ENCODE peak calls at places on chromosomes 5 and 9, in seven cellular contexts. A is IMR-90, Z is H1, K is H9, S is neuronal stem cell, O is mesenchymal stem cell, L is trophoblast cell. W is an unnamed sample.

GRCh38 chr5:75434107-75434506 is 77.3 kb downstream of the CERT1 start:
- DNase-seq in A (peak), Z (no peak), K (no peak), S (no peak), O (no peak), L (no peak), W (no peak)

GRCh38 chr5:122312670-122312988 is 592 bp downstream of the SNCAIP start:
- DNase-seq in A (peak), Z (no peak), K (peak), S (peak), O (peak), L (no peak), W (peak)

GRCh38 chr9:17462869-17463464 is 115.9 kb upstream of the SH3GL2 start:
- DNase-seq in A (peak), Z (no peak), K (no peak), S (peak), O (peak), L (peak), W (peak)

GRCh38 chr5:137296213-137296702 is 202.9 kb downstream of the SPOCK1 start:
- DNase-seq in A (peak), Z (peak), K (no peak), S (peak), O (no peak), L (no peak), W (no peak)

GRCh38 chr5:16557477-16557876 is 59.3 kb downstream of the RETREG1 start:
- DNase-seq in A (no peak), Z (no peak), K (no peak), S (no peak), O (no peak), L (no peak), W (no peak)

GRCh38 chr9:88777498-88778312 is 213.6 kb upstream of the S1PR3 start:
- DNase-seq in A (peak), Z (peak), K (no peak), S (no peak), O (peak), L (no peak), W (no peak)

GRCh38 chr5:72511371-72512178 is 4.4 kb upstream of the ZNF366 start:
- DNase-seq in A (peak), Z (no peak), K (no peak), S (no peak), O (peak), L (no peak), W (no peak)

GRCh38 chr5:128426090-128426534 is 111.9 kb downstream of the FBN2 start:
- DNase-seq in A (no peak), Z (no peak), K (no peak), S (no peak), O (no peak), L (no peak), W (no peak)

GRCh38 chr5:761206-761771 is 23.2 kb downstream of the ZDHHC11B start:
- DNase-seq in A (no peak), Z (no peak), K (no peak), S (no peak), O (no peak), L (no peak), W (no peak)

GRCh38 chr9:22035591-22036011 is 26.5 kb upstream of the CDKN2B start:
- DNase-seq in A (no peak), Z (no peak), K (no peak), S (no peak), O (no peak), L (no peak), W (no peak)

GRCh38 chr5:119059740-119060255 is 11.1 kb upstream of the DMXL1 start:
- DNase-seq in A (no peak), Z (peak), K (no peak), S (no peak), O (no peak), L (no peak), W (peak)

GRCh38 chr5:77066823-77067442 is 20.2 kb downstream of the ZBED3 start:
- DNase-seq in A (peak), Z (no peak), K (no peak), S (no peak), O (peak), L (no peak), W (no peak)

GRCh38 chr5:131460867-131461572 is 174.0 kb downstream of the RAPGEF6 start:
- DNase-seq in A (peak), Z (no peak), K (no peak), S (no peak), O (peak), L (no peak), W (no peak)

GRCh38 chr9:20984471-20984870 is 47.0 kb downstream of the HACD4 start:
- DNase-seq in A (peak), Z (no peak), K (no peak), S (no peak), O (no peak), L (no peak), W (no peak)

GRCh38 chr9:96564217-96564616 is 55.4 kb downstream of the CDC14B start:
- DNase-seq in A (no peak), Z (no peak), K (no peak), S (no peak), O (no peak), L (no peak), W (no peak)

GRCh38 chr9:134145262-134145661 is 9.4 kb downstream of the WDR5 start:
- DNase-seq in A (no peak), Z (no peak), K (no peak), S (no peak), O (no peak), L (no peak), W (no peak)

GRCh38 chr5:131635755-131636479 is 888 bp upstream of the RAPGEF6 start:
- DNase-seq in A (no peak), Z (no peak), K (no peak), S (no peak), O (no peak), L (no peak), W (no peak)

GRCh38 chr9:3954950-3955670 is 344.8 kb downstream of the GLIS3 start:
- DNase-seq in A (peak), Z (no peak), K (no peak), S (no peak), O (peak), L (no peak), W (peak)

GRCh38 chr5:180639287-180639686 is 10.1 kb downstream of the FLT4 start:
- DNase-seq in A (no peak), Z (no peak), K (no peak), S (no peak), O (no peak), L (no peak), W (no peak)

GRCh38 chr5:9766581-9766980 is 136.4 kb upstream of the TAS2R1 start:
- DNase-seq in A (peak), Z (no peak), K (no peak), S (no peak), O (no peak), L (peak), W (no peak)

GRCh38 chr5:13188393-13188792 is 756.1 kb downstream of the DNAH5 start:
- DNase-seq in A (no peak), Z (no peak), K (no peak), S (no peak), O (no peak), L (no peak), W (no peak)

GRCh38 chr5:151770383-151771258 is 1.1 kb upstream of the G3BP1 start:
- DNase-seq in A (peak), Z (peak), K (peak), S (peak), O (peak), L (no peak), W (peak)

GRCh38 chr5:92514901-92515300 is 1066.1 kb downstream of the NR2F1-AS1 start:
- DNase-seq in A (no peak), Z (no peak), K (no peak), S (no peak), O (no peak), L (no peak), W (no peak)

GRCh38 chr5:128770907-128771306 is 194.4 kb upstream of the SLC27A6 start:
- DNase-seq in A (no peak), Z (no peak), K (no peak), S (no peak), O (no peak), L (no peak), W (no peak)

GRCh38 chr5:80399553-80400239 is 8.2 kb upstream of the ZFYVE16 start:
- DNase-seq in A (peak), Z (no peak), K (no peak), S (no peak), O (peak), L (no peak), W (no peak)

GRCh38 chr5:172356527-172356926 is 73.0 kb upstream of the UBTD2 start:
- DNase-seq in A (no peak), Z (no peak), K (no peak), S (no peak), O (no peak), L (no peak), W (no peak)

GRCh38 chr9:137438591-137439157 is 2.5 kb downstream of the ENTPD8 start:
- DNase-seq in A (no peak), Z (no peak), K (no peak), S (no peak), O (no peak), L (no peak), W (no peak)

GRCh38 chr5:1212271-1212670 is 10.9 kb downstream of the SLC6A19 start:
- DNase-seq in A (no peak), Z (no peak), K (no peak), S (no peak), O (no peak), L (no peak), W (no peak)

GRCh38 chr9:95077053-95077765 is 240.3 kb downstream of the FANCC start:
- DNase-seq in A (no peak), Z (no peak), K (peak), S (no peak), O (no peak), L (no peak), W (no peak)

GRCh38 chr5:160315968-160316367 is 3.6 kb upstream of the CCNJL start:
- DNase-seq in A (peak), Z (no peak), K (no peak), S (no peak), O (peak), L (no peak), W (peak)

GRCh38 chr5:135398160-135398854 is 724 bp downstream of the MACROH2A1 start:
- DNase-seq in A (no peak), Z (peak), K (peak), S (peak), O (peak), L (no peak), W (peak)

GRCh38 chr5:34061993-34062392 is 19.0 kb upstream of the C1QTNF3 start:
- DNase-seq in A (no peak), Z (no peak), K (no peak), S (no peak), O (no peak), L (no peak), W (no peak)

GRCh38 chr5:169716287-169716686 is 79.2 kb downstream of the DOCK2 start:
- DNase-seq in A (peak), Z (no peak), K (no peak), S (no peak), O (peak), L (peak), W (peak)

GRCh38 chr9:112112941-112113399 is 62.1 kb downstream of the SUSD1 start:
- DNase-seq in A (no peak), Z (peak), K (peak), S (no peak), O (no peak), L (peak), W (peak)

GRCh38 chr5:59489551-59489950 is 404.0 kb downstream of the PDE4D start:
- DNase-seq in A (no peak), Z (no peak), K (no peak), S (no peak), O (no peak), L (no peak), W (no peak)

GRCh38 chr9:87195306-87195705 is 248.0 kb upstream of the GAS1 start:
- DNase-seq in A (peak), Z (no peak), K (no peak), S (no peak), O (peak), L (no peak), W (no peak)

GRCh38 chr5:91280942-91281269 is 102.2 kb downstream of the ARRDC3 start:
- DNase-seq in A (no peak), Z (no peak), K (no peak), S (no peak), O (no peak), L (no peak), W (no peak)
- H4K8ac ChIP-seq in A (peak), Z (no peak), K (no peak), S (no peak), O (no peak), L (no peak), W (no peak)

GRCh38 chr5:142749321-142749720 is 20.9 kb upstream of the ARHGAP26 start:
- DNase-seq in A (peak), Z (no peak), K (no peak), S (no peak), O (peak), L (no peak), W (peak)

GRCh38 chr5:142756576-142756975 is 13.6 kb upstream of the ARHGAP26 start:
- DNase-seq in A (no peak), Z (no peak), K (no peak), S (no peak), O (no peak), L (no peak), W (no peak)

GRCh38 chr5:142754031-142754430 is 16.1 kb upstream of the ARHGAP26 start:
- DNase-seq in A (no peak), Z (no peak), K (no peak), S (no peak), O (no peak), L (no peak), W (no peak)

GRCh38 chr5:142757564-142757963 is 12.6 kb upstream of the ARHGAP26 start:
- DNase-seq in A (no peak), Z (no peak), K (no peak), S (no peak), O (no peak), L (no peak), W (no peak)

GRCh38 chr5:142753114-142753764 is 16.9 kb upstream of the ARHGAP26 start:
- DNase-seq in A (no peak), Z (no peak), K (no peak), S (no peak), O (no peak), L (peak), W (no peak)
- H3K18ac ChIP-seq in A (no peak), Z (no peak), K (no peak), S (no peak), O (no peak), L (no peak), W (no peak)

GRCh38 chr9:75087824-75088645 is at the start of the genes NMRK1 and OSTF1:
- DNase-seq in A (peak), Z (peak), K (peak), S (peak), O (peak), L (peak), W (peak)
- H3K4ac ChIP-seq in A (peak), Z (no peak), K (no peak), S (no peak), O (peak), L (peak), W (peak)

DNA sequence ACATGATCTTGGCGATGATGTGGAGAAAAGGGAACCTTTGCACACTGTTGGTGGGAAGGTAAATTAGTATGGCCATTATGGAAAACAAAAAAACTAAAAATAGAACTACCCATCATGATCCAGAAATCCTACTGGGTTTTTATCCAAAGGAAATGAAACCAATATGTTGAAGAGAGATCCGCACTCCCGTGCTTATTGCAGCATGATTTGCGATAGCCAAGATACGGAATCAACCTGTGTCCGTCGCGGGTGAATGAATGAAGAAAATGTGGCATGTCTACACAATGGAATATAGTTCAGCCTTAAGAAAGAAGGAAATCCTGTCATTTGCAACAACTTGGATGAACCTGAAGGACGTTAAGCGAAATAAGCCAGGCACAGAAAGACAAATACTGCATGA is 84.5 kb downstream of the TTLL11 start:
- DNase-seq in A (no peak), Z (no peak), K (no peak), S (no peak), O (no peak), L (no peak), W (no peak)
- H4K8ac ChIP-seq in A (no peak), Z (no peak), K (no peak), S (no peak), O (no peak), L (no peak), W (no peak)